ENCODE peak calls at places on chromosomes 12 and 14, in four cellular contexts. M is astrocyte of the spinal cord, Q is right lobe of liver, C is right atrium auricular region. F is an unnamed sample.

GRCh38 chr12:24931666-24932405 is 17.1 kb downstream of the BCAT1 start:
- DNase-seq in M (no peak), C (no peak), Q (no peak), F (peak)

GRCh38 chr14:48250575-48250974 is 575.2 kb upstream of the MDGA2 start:
- DNase-seq in Q (no peak), C (no peak), M (no peak), F (no peak)

GRCh38 chr12:15831315-15831993 is 42.3 kb upstream of the EPS8 start:
- DNase-seq in Q (no peak), M (no peak), C (no peak), F (no peak)

GRCh38 chr14:54738009-54738408 is 164.6 kb downstream of the GCH1 start:
- DNase-seq in Q (no peak), M (no peak), C (peak), F (no peak)

GRCh38 chr12:82904219-82904795 is 217.6 kb downstream of the TMTC2 start:
- DNase-seq in M (no peak), Q (no peak), C (no peak), F (peak)

GRCh38 chr14:100539319-100539645 is 47.9 kb downstream of the BEGAIN start:
- DNase-seq in Q (no peak), C (no peak), M (no peak), F (no peak)

GRCh38 chr14:74563233-74563585 is 48.8 kb downstream of the LTBP2 start:
- DNase-seq in Q (no peak), C (no peak), M (peak), F (peak)

GRCh38 chr12:75977952-75978671 is 53.5 kb downstream of the PHLDA1 start:
- DNase-seq in M (peak), Q (peak), C (peak), F (peak)

GRCh38 chr14:76135722-76136121 is 16.0 kb upstream of the GPATCH2L start:
- DNase-seq in C (no peak), Q (no peak), M (no peak), F (no peak)
- TF ChIP-seq CTCF in C (no peak), Q (no peak), M (no peak), F (no peak)

GRCh38 chr12:86334071-86334470 is 77.9 kb upstream of the MGAT4C start:
- DNase-seq in Q (no peak), C (no peak), M (no peak), F (no peak)
- H3K4me3 ChIP-seq in Q (no peak), C (no peak), M (no peak), F (no peak)

DNA sequence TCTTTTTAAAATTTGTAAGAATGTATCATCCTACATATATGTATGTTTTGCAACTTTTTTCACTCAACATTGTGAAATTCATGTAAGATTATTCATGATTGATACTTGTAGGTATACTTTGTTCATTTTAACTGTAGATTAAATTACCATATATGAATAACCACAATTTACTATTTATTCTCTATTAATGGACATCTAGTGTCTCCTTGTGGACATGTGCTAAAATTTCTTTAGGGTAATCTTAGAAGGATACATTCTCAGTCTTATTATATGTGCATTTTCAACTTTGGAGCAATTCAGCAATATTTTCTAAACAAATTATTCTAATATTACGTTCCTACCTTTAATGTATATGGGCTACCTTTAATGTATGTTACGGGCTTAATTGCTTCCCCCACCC is 192.4 kb downstream of the FUT8 start:
- DNase-seq in Q (no peak), M (peak), C (no peak), F (peak)
- TF ChIP-seq CTCF in Q (peak), M (peak), C (no peak), F (peak)

DNA sequence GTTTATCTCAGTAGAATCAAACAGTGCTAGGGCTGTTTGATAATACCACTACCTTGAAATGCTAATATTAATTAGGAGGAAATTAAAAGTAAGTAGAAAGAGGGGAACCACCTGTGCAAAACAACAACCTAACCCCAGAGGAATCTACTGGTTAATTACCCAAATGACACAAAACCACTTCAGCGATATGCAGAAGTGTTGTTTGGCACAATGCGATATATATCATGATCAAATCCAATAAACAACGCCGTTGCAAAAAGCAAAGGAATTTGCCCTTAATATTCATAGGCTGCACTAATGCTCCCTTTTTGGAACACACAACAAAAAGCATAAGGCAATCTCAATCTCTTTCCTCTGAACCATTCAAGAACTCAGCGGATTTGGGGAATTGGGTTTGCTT is 1.6 kb downstream of the MAP4K5 start:
- DNase-seq in Q (no peak), M (peak), C (no peak), F (no peak)
- H3K4me3 ChIP-seq in Q (peak), M (peak), C (peak), F (peak)